ENCODE peak calls at places on chromosomes 6 and 20, in seven cellular contexts. J, V, Q, W, U, K and F are unnamed samples.

GRCh38 chr6:167401525-167402194 is 76.8 kb downstream of the TTLL2 start:
- DNase-seq in J (no peak), V (peak), Q (no peak), W (no peak), U (no peak), K (no peak), F (no peak)

GRCh38 chr20:4150095-4150492 is 134.7 kb upstream of the RNF24 start:
- DNase-seq in J (no peak), V (no peak), Q (no peak), W (no peak), U (peak), K (peak), F (no peak)

GRCh38 chr20:45069261-45069660 is 31.7 kb downstream of the KCNS1 start:
- DNase-seq in J (no peak), V (no peak), Q (no peak), W (no peak), U (no peak), K (no peak), F (no peak)

GRCh38 chr20:22781869-22782268 is 197.5 kb upstream of the FOXA2 start:
- DNase-seq in J (no peak), V (no peak), Q (no peak), W (no peak), U (no peak), K (no peak), F (no peak)

GRCh38 chr20:48295445-48295903 is 510.2 kb upstream of the SULF2 start:
- DNase-seq in J (no peak), V (no peak), Q (no peak), W (no peak), U (peak), K (peak), F (no peak)

GRCh38 chr6:33822575-33823395 is 19.0 kb upstream of the MLN start:
- DNase-seq in J (peak), V (no peak), Q (no peak), W (no peak), U (no peak), K (peak), F (no peak)

GRCh38 chr6:69813508-69813907 is 16.7 kb upstream of the LMBRD1 start:
- DNase-seq in J (no peak), V (no peak), Q (no peak), W (no peak), U (no peak), K (no peak), F (no peak)

GRCh38 chr6:131281471-131282270 is 146.4 kb downstream of the AKAP7 start:
- DNase-seq in J (peak), V (no peak), Q (peak), W (peak), U (peak), K (peak), F (no peak)

GRCh38 chr6:44110005-44110681 is 17.1 kb downstream of the MRPL14 start:
- DNase-seq in J (no peak), V (no peak), Q (no peak), W (no peak), U (no peak), K (no peak), F (no peak)

GRCh38 chr20:41172296-41173140 is 35.2 kb downstream of the PLCG1 start:
- DNase-seq in J (no peak), V (peak), Q (no peak), W (no peak), U (no peak), K (no peak), F (no peak)

GRCh38 chr6:64948261-64948660 is 758.8 kb downstream of the EYS start:
- DNase-seq in J (no peak), V (no peak), Q (no peak), W (no peak), U (no peak), K (no peak), F (no peak)

GRCh38 chr6:33607784-33608161 is 13.3 kb upstream of the ITPR3 start:
- DNase-seq in J (peak), V (peak), Q (no peak), W (no peak), U (no peak), K (no peak), F (no peak)

GRCh38 chr20:36182604-36183154 is 28.1 kb downstream of the EPB41L1 start:
- DNase-seq in J (no peak), V (no peak), Q (no peak), W (no peak), U (no peak), K (no peak), F (no peak)

GRCh38 chr6:103791458-103791857 is 1068.3 kb downstream of the HACE1 start:
- DNase-seq in J (no peak), V (no peak), Q (no peak), W (no peak), U (no peak), K (no peak), F (no peak)

GRCh38 chr6:36594816-36595167 is 630 bp downstream of the SRSF3 start:
- DNase-seq in J (no peak), V (no peak), Q (no peak), W (no peak), U (no peak), K (peak), F (no peak)

GRCh38 chr20:15654208-15654649 is 919.0 kb downstream of the KIF16B start:
- DNase-seq in J (peak), V (no peak), Q (no peak), W (no peak), U (peak), K (peak), F (no peak)

GRCh38 chr6:161418458-161418945 is 144.6 kb upstream of the AGPAT4 start:
- DNase-seq in J (peak), V (no peak), Q (no peak), W (no peak), U (peak), K (peak), F (peak)

GRCh38 chr6:155378284-155378683 is 64.0 kb upstream of the TFB1M start:
- DNase-seq in J (no peak), V (no peak), Q (no peak), W (no peak), U (no peak), K (no peak), F (no peak)

GRCh38 chr20:33563788-33564187 is 73.9 kb downstream of the CBFA2T2 start:
- DNase-seq in J (no peak), V (no peak), Q (no peak), W (no peak), U (no peak), K (no peak), F (no peak)
- H3K27ac ChIP-seq in J (no peak), V (no peak), Q (no peak), W (no peak), U (no peak), K (no peak), F (no peak)

GRCh38 chr6:158538741-158539140 is 21.1 kb upstream of the TMEM181 start:
- DNase-seq in J (no peak), V (no peak), Q (no peak), W (no peak), U (no peak), K (no peak), F (no peak)

GRCh38 chr6:158539363-158539762 is 20.5 kb upstream of the TMEM181 start:
- DNase-seq in J (no peak), V (no peak), Q (no peak), W (peak), U (no peak), K (no peak), F (no peak)

GRCh38 chr6:158531970-158532369 is 27.9 kb upstream of the TMEM181 start:
- DNase-seq in J (no peak), V (no peak), Q (no peak), W (no peak), U (no peak), K (no peak), F (no peak)

GRCh38 chr6:158536084-158536890 is 23.6 kb upstream of the TMEM181 start:
- DNase-seq in J (peak), V (peak), Q (peak), W (peak), U (peak), K (peak), F (no peak)

DNA sequence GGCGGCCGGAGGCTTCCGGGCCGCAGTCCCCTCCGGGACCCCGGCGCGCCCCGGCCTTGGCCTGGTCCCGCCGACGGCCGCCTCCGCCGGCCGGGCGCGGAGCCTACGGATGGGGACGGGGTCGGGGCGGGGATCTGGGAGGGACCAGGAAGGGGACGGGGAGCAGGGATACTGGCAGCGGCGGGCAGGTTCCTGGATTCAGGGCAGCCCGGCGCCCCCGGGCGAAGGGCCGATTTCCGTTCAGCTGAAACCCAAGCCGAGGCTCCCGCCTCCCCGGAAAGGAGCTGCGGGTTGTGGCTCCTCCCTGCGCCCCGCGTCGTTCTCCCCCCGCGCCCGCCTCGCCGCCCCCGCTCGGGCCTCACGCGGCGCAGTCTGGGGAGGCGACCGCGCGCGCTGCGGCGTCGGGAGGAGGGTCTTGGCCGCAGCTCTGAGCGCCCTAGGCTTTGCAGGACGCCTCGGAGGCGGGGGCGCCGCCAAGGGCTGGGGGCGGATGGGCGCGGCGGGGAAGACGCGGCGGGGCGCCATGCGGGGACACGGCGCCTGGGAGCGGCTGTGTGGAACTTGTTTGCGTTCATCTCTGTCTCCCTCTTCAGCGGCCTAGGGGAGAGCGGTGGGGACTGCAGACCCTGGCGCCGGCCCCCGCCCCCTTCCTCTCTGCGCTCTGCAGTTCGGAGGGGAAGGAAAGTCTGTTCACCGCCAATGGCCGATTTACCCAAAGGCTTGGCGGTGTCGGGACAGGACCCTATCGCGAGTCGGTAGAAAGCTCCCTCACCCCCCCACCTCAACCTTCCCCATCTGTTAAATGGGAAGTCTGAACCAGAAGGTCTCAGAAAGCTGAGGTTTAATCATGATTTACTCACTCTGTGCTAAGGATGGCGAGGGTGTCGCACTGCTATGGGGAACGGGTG is 22.7 kb upstream of the TMEM181 start:
- DNase-seq in J (no peak), V (peak), Q (peak), W (peak), U (no peak), K (peak), F (no peak)
- H3K4me3 ChIP-seq in J (no peak), V (peak), Q (peak), W (peak), U (peak), K (peak), F (peak)

DNA sequence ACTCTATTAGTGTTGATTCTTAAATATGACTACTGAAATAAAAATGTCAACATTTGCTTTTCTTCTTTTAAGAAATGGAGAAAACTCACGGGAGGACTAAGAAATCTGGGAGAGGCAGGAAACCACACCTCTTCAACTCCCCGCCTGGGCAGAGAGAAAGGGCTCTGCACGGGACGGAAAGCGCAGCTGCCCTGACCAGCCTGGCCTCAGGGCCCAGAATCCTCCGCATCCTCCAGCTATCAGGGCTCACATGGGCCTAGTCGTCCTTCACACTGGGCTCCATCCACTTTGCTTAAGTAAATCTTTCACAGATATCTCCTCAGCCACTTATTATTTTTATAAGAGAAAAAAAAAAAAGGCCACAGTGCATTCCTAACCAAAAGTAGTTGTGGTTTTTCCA is 215.1 kb downstream of the TBXT start:
- DNase-seq in J (no peak), V (no peak), Q (no peak), W (no peak), U (no peak), K (no peak), F (no peak)
- H3K27ac ChIP-seq in J (no peak), V (no peak), Q (no peak), W (no peak), U (no peak), K (no peak), F (no peak)

GRCh38 chr6:137904822-137905617 is 38.0 kb downstream of the TNFAIP3 start:
- DNase-seq in J (no peak), V (peak), Q (no peak), W (no peak), U (no peak), K (no peak), F (peak)
- H3K4me3 ChIP-seq in J (no peak), V (peak), Q (peak), W (no peak), U (no peak), K (no peak), F (peak)

DNA sequence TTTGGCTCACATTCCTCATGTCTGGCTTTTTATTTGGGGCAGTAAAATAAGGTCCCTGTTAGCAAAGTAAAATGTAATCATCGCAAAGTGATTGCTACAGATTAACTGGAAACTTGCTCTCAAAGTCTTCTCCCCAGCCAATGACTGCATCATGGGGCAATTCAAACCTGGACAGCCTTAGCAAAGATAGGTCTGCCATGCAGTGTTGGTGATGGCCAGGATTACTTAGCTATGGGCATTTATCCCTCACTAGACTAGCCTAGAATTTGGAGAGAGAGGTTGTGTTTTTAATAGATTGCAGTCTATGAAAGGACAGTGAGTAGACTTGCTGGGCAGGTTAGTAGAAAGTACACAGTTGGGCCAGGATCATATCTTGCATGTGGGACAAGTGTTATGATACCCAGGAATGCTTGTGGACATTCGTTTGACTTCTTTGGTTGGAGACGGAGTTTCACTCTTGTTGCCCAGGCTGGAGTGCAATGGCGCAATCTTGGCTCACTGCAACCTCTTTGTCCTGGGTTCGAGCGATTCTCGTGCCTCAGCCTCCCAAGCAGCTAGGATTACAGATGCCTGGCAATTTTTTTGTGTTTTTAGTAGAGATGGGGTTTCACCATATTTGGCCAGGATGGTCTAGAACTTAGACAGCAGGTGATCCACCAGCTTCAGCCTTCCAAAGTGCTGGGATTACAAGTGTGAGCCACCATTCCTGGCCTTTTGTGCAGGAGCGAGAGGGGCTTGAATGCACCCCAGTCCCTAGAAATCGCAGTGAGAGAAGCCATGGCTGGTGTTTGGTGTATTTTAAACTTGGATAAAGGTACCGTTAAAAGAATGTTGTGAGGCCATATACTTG is 3.4 kb downstream of the RPS12 start:
- DNase-seq in J (no peak), V (no peak), Q (no peak), W (no peak), U (no peak), K (no peak), F (no peak)
- H3K27ac ChIP-seq in J (no peak), V (no peak), Q (no peak), W (no peak), U (no peak), K (peak), F (no peak)